ENCODE peak calls at places on chromosome 19, in six cellular contexts. B, L, I, A, P and U are unnamed samples.

GRCh38 chr19:17883627-17884413 is 12.1 kb downstream of the SLC5A5 start:
- DNase-seq in P (no peak), A (no peak), L (no peak), B (no peak), I (peak), U (no peak)

GRCh38 chr19:23439623-23440022 is 44.4 kb upstream of the ZNF91 start:
- DNase-seq in A (no peak), B (peak), I (peak), L (no peak), P (no peak), U (no peak)

GRCh38 chr19:18097993-18098890 is 664 bp downstream of the MAST3 start:
- DNase-seq in L (no peak), B (no peak), A (no peak), I (peak), P (no peak), U (no peak)

GRCh38 chr19:38229585-38230073 is 5.6 kb upstream of the DPF1 start:
- DNase-seq in B (peak), A (no peak), I (peak), L (peak), P (peak), U (no peak)

GRCh38 chr19:12685831-12686230 is 2.0 kb upstream of the GNG14 start:
- DNase-seq in I (no peak), A (no peak), B (no peak), P (no peak), L (no peak), U (no peak)

GRCh38 chr19:33796164-33797100 is at the start of gene KCTD15:
- DNase-seq in I (peak), B (peak), L (no peak), P (no peak), A (no peak), U (no peak)

GRCh38 chr19:23313196-23313595 is 63.0 kb upstream of the ZNF724 start:
- DNase-seq in I (no peak), A (no peak), B (no peak), L (no peak), P (no peak), U (no peak)

GRCh38 chr19:30862876-30863275 is 486.4 kb downstream of the TSHZ3 start:
- DNase-seq in L (no peak), A (no peak), P (no peak), I (no peak), B (no peak), U (no peak)

GRCh38 chr19:40252395-40252794 is 25.9 kb upstream of the CCNP start:
- DNase-seq in L (no peak), B (no peak), A (no peak), I (no peak), P (no peak), U (no peak)

GRCh38 chr19:14165986-14166385 is 29.6 kb upstream of the ASF1B start:
- DNase-seq in L (no peak), I (no peak), P (no peak), A (no peak), B (no peak), U (no peak)

GRCh38 chr19:46487178-46487801 is 8.4 kb downstream of the PNMA8B start:
- DNase-seq in B (peak), I (no peak), P (no peak), L (no peak), A (no peak), U (no peak)

GRCh38 chr19:51251453-51251790 is 542 bp downstream of the SIGLECL1 start:
- DNase-seq in B (no peak), P (no peak), A (no peak), I (no peak), L (no peak), U (no peak)

GRCh38 chr19:35025969-35026368 is 4.3 kb upstream of the SCN1B start:
- DNase-seq in A (no peak), B (no peak), I (no peak), L (no peak), P (no peak), U (no peak)

GRCh38 chr19:19674315-19674714 is 5.7 kb downstream of the ZNF101 start:
- DNase-seq in L (no peak), A (no peak), I (no peak), B (no peak), P (no peak), U (no peak)

GRCh38 chr19:47881757-47882156 is 4.4 kb downstream of the SULT2A1 start:
- DNase-seq in B (peak), L (no peak), A (no peak), P (no peak), I (peak), U (no peak)

GRCh38 chr19:42176649-42176989 is 40.9 kb downstream of the DEDD2 start:
- DNase-seq in P (no peak), A (no peak), I (no peak), L (no peak), B (no peak), U (no peak)

GRCh38 chr19:37997911-37998344 is 90.9 kb downstream of the SIPA1L3 start:
- DNase-seq in A (no peak), B (no peak), P (no peak), L (peak), I (no peak), U (no peak)

GRCh38 chr19:42176990-42177685 is 40.3 kb downstream of the DEDD2 start:
- DNase-seq in B (peak), L (peak), I (peak), P (peak), A (no peak), U (no peak)

GRCh38 chr19:409006-409514 is at the start of gene C2CD4C:
- DNase-seq in A (no peak), P (no peak), I (peak), B (no peak), L (no peak), U (no peak)

GRCh38 chr19:46181386-46181774 is 33.3 kb downstream of the IGFL2 start:
- DNase-seq in P (no peak), I (no peak), A (no peak), B (no peak), L (no peak), U (no peak)

GRCh38 chr19:5997371-5997770 is 19.4 kb upstream of the RANBP3 start:
- DNase-seq in B (peak), I (no peak), L (no peak), P (no peak), A (no peak), U (no peak)

GRCh38 chr19:32566246-32566830 is 14.7 kb upstream of the PDCD5 start:
- DNase-seq in P (no peak), I (no peak), L (no peak), A (no peak), B (no peak), U (no peak)

GRCh38 chr19:18173054-18173571 is 500 bp upstream of the IFI30 start:
- DNase-seq in I (no peak), B (no peak), A (no peak), L (no peak), P (no peak), U (no peak)

GRCh38 chr19:11578342-11579142 is 1.1 kb upstream of the ACP5 start:
- DNase-seq in B (peak), A (no peak), I (peak), L (no peak), P (peak), U (no peak)

GRCh38 chr19:46133101-46133627 is 8.7 kb upstream of the IGFL3 start:
- DNase-seq in L (peak), A (peak), B (peak), I (peak), P (peak), U (peak)

GRCh38 chr19:4814625-4815425 is 16.7 kb downstream of the TICAM1 start:
- DNase-seq in A (no peak), P (no peak), L (no peak), I (no peak), B (no peak), U (no peak)

GRCh38 chr19:588093-588742 is 1.5 kb upstream of the HCN2 start:
- DNase-seq in P (peak), B (peak), L (peak), A (peak), I (peak), U (no peak)

GRCh38 chr19:51195616-51196015 is 29.3 kb upstream of the CD33 start:
- DNase-seq in B (no peak), I (no peak), P (no peak), L (no peak), A (no peak), U (no peak)

GRCh38 chr19:47891923-47892666 is 6.0 kb upstream of the SULT2A1 start:
- DNase-seq in I (peak), L (no peak), A (no peak), P (peak), B (no peak), U (no peak)

GRCh38 chr19:43148233-43148632 is 38.1 kb downstream of the PSG5 start:
- DNase-seq in B (no peak), A (no peak), L (no peak), I (no peak), P (no peak), U (no peak)

GRCh38 chr19:37778613-37779138 is 710 bp downstream of the ZNF573 start:
- DNase-seq in P (peak), L (no peak), B (no peak), A (no peak), I (peak), U (no peak)

GRCh38 chr19:12364391-12365093 is 941 bp downstream of the ZNF442 start:
- DNase-seq in P (no peak), I (peak), L (no peak), B (peak), A (no peak), U (no peak)

GRCh38 chr19:38389101-38389925 is 816 bp downstream of the SPRED3 start:
- DNase-seq in I (no peak), L (no peak), A (no peak), B (peak), P (no peak), U (no peak)

GRCh38 chr19:45650722-45651121 is 11.5 kb upstream of the EML2 start:
- DNase-seq in A (no peak), B (no peak), P (no peak), L (no peak), I (peak), U (no peak)

GRCh38 chr19:35347171-35347929 is at the start of gene FFAR1:
- DNase-seq in A (no peak), B (no peak), I (no peak), L (no peak), P (no peak), U (peak)

GRCh38 chr19:17328517-17329060 is 6.1 kb downstream of the ANO8 start:
- DNase-seq in B (peak), P (no peak), L (no peak), I (peak), A (no peak), U (no peak)

GRCh38 chr19:42553292-42554045 is 25.2 kb upstream of the CEACAM1 start:
- DNase-seq in I (no peak), A (no peak), L (no peak), P (peak), B (no peak), U (no peak)

GRCh38 chr19:2214253-2214652 is 21.9 kb downstream of the PLEKHJ1 start:
- DNase-seq in A (no peak), P (no peak), B (no peak), L (no peak), I (no peak), U (no peak)

GRCh38 chr19:2216361-2217225 is 19.5 kb downstream of the PLEKHJ1 start:
- DNase-seq in B (no peak), P (no peak), A (no peak), L (no peak), I (no peak), U (no peak)

GRCh38 chr19:2212861-2213711 is 23.0 kb downstream of the PLEKHJ1 start:
- DNase-seq in A (no peak), P (peak), L (no peak), B (no peak), I (no peak), U (no peak)

GRCh38 chr19:2213799-2214198 is 22.3 kb downstream of the PLEKHJ1 start:
- DNase-seq in I (no peak), B (no peak), L (no peak), P (no peak), A (no peak), U (no peak)

GRCh38 chr19:2215281-2215751 is 20.8 kb downstream of the PLEKHJ1 start:
- DNase-seq in L (no peak), P (no peak), B (peak), A (no peak), I (no peak), U (no peak)
- TF ChIP-seq ATF3 in L (no peak), P (no peak), B (no peak), A (no peak), I (no peak), U (no peak)

DNA sequence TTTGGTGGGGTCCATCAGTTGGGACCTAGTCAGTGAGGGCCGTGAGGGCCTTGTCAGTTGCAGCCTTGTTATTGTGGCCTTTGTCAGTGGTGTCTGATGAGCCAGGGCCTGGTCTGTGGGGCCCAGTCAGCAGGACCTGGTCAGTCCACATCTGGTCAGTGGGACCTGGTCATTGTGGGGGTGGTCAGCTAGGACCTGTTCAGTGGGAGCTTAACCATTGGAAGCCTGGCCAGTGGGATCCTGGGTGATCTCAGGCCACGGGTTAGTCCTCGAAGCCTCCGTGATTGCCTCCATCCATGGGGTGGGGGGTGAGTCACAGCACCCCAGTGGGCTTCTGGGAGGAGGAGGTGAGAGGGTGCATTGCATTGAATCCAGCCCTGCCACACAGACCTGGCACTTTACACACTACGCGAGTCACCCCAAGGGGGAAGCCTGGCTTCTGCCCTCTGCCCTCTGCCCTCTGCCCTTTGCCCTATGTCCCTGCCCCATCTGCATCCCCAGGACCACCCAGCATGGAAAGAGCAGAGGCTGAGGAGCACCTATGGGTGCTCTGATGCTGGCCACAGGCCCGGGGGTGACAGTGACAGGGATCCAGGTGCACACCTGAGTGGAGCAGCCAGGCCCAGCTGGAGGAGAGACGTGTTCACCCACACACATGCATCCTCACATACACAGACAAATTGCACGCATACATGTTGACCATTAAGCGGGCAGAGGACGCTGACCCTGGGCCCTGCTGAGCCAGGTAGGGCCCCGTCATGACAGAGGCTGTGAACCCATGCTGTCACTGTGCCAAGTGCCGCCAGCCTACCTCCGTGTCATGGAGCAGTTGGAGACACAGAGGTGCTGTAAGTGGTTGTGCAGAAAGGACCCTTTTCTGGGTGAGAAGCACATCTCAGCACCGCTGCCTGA is 59.8 kb upstream of the TPM4 start:
- DNase-seq in B (no peak), L (no peak), A (no peak), P (no peak), I (no peak), U (no peak)
- TF ChIP-seq ATF3 in B (no peak), L (no peak), A (no peak), P (no peak), I (no peak), U (no peak)

DNA sequence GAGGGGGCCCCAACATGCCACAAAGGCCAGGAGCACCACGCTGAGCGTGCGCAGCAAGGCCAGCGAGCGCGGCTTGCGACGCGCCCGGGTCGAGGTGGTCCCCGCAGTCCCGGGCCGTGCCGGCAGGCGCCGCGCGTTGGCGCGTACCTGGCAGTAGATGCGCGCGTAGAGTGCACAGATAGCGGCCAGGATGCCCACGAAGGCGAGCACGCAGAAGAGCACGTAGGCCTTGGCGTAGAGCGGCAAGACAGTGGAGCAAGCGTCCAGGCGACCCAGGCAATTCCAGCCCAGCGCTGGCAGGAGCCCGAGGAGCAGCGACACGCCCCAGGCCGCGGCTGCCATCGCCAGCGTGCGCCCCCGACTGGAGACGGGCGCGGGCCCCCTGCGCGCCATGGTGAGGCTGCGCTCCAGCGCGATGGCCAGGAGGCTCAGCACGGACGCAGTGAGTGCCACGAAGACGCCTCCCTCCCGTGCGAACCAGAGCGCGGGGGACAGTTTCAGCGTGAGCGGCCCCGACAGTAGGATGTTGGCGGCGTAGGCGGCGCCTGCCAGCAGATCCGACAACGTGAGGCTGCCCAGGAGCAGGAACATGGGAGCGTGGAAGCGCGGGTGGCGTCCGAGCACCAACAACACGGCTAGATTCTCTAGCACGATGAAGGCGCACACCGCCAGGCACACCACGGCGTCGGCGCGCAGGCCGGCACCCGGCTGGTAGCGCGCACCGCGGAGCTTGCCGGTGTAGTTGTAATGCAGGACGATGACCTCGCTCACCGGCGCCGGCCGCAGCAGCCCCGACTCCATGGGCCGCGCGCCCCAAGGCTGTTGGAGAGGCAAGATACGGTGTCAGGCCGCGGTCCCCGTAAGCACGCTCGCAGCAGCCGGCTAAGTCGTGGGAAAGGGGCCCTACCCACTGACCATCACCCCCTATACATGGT is 2.8 kb downstream of the S1PR5 start:
- DNase-seq in I (no peak), P (no peak), L (no peak), A (no peak), B (peak), U (no peak)
- TF ChIP-seq ATF3 in I (no peak), P (no peak), L (no peak), A (no peak), B (no peak), U (no peak)

DNA sequence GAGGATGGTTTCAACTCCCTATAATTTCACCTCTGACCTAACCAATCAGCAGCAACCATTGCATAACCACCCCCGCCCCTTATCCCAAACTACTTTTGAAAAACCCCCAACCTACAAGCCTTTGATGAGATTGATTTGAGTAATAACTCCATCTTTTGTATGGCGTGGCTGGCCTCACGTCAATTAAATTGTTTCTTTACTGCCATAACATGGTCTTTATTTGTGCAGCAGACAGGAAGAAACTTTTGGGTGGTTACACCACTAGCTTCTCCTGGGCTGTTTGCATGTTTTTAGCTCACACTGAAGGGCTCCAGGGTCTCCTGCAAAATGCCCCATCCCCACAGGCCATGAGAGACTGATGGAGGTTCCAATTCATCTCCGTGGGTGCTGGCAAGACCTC is 34.0 kb upstream of the PEG3 start:
- DNase-seq in A (no peak), I (no peak), B (no peak), P (no peak), L (no peak), U (no peak)
- TF ChIP-seq ATF3 in A (no peak), I (no peak), B (no peak), P (no peak), L (no peak), U (no peak)

GRCh38 chr19:49126575-49126974 is 7.2 kb downstream of the PPFIA3 start:
- DNase-seq in P (no peak), L (no peak), I (no peak), A (no peak), B (no peak), U (no peak)

GRCh38 chr19:49129238-49129583 is 9.9 kb downstream of the PPFIA3 start:
- DNase-seq in B (peak), A (no peak), P (no peak), L (no peak), I (peak), U (no peak)

GRCh38 chr19:49128545-49129237 is 9.3 kb downstream of the PPFIA3 start:
- DNase-seq in P (no peak), I (peak), L (no peak), A (no peak), B (no peak), U (no peak)

GRCh38 chr19:49127674-49128544 is 8.6 kb downstream of the PPFIA3 start:
- DNase-seq in A (no peak), P (peak), I (peak), L (peak), B (peak), U (peak)

GRCh38 chr19:49125025-49125731 is 5.8 kb downstream of the PPFIA3 start:
- DNase-seq in A (no peak), L (no peak), B (peak), I (no peak), P (peak), U (no peak)
- TF ChIP-seq ATF3 in A (no peak), L (no peak), B (no peak), I (no peak), P (no peak), U (no peak)

GRCh38 chr19:44602071-44602470 is 11.3 kb upstream of the IGSF23 start:
- DNase-seq in L (no peak), P (no peak), A (no peak), B (no peak), I (no peak), U (no peak)

GRCh38 chr19:44604241-44604640 is 9.1 kb upstream of the IGSF23 start:
- DNase-seq in A (no peak), B (no peak), I (no peak), P (no peak), L (no peak), U (no peak)

GRCh38 chr19:44605547-44605946 is 7.8 kb upstream of the IGSF23 start:
- DNase-seq in L (no peak), I (no peak), A (no peak), B (no peak), P (no peak), U (no peak)

GRCh38 chr19:44600466-44600865 is 12.9 kb upstream of the IGSF23 start:
- DNase-seq in L (no peak), P (no peak), A (no peak), I (no peak), B (no peak), U (no peak)

GRCh38 chr19:44603201-44603945 is 10.0 kb upstream of the IGSF23 start:
- DNase-seq in I (no peak), L (no peak), A (no peak), B (no peak), P (no peak), U (no peak)
- TF ChIP-seq ATF3 in I (no peak), L (no peak), A (no peak), B (no peak), P (no peak), U (no peak)

GRCh38 chr19:15313649-15314279 is 18.6 kb downstream of the BRD4 start:
- DNase-seq in B (no peak), A (no peak), I (no peak), L (no peak), P (no peak), U (no peak)

GRCh38 chr19:15316498-15316897 is 15.8 kb downstream of the BRD4 start:
- DNase-seq in L (no peak), I (no peak), B (no peak), P (no peak), A (no peak), U (peak)

GRCh38 chr19:15318241-15318691 is 14.1 kb downstream of the BRD4 start:
- DNase-seq in B (no peak), P (no peak), I (no peak), A (no peak), L (no peak), U (peak)

GRCh38 chr19:15317392-15318011 is 14.8 kb downstream of the BRD4 start:
- DNase-seq in I (no peak), A (no peak), B (no peak), P (peak), L (no peak), U (no peak)

GRCh38 chr19:15315101-15315500 is 17.2 kb downstream of the BRD4 start:
- DNase-seq in I (no peak), A (no peak), P (no peak), L (no peak), B (no peak), U (no peak)
- TF ChIP-seq ATF3 in I (no peak), A (no peak), P (no peak), L (no peak), B (no peak), U (no peak)